ENCODE peak calls at places on chromosomes 2 and 18, in four cellular contexts. One of them, this sample, is unnamed.

GRCh38 chr2:54956392-54956722 is 93.9 kb downstream of the RTN4 start:
- DNase-seq in C1 segment of cervical spinal cord: no peak
- DNase-seq in left cardiac atrium: no peak
- DNase-seq in naive B cell: no peak
- DNase-seq in this sample: no peak

GRCh38 chr2:176830362-176830761 is 382.2 kb upstream of the HNRNPA3 start:
- DNase-seq in C1 segment of cervical spinal cord: no peak
- DNase-seq in naive B cell: no peak
- DNase-seq in left cardiac atrium: no peak
- DNase-seq in this sample: no peak

GRCh38 chr2:128663371-128664050 is 344.8 kb upstream of the HS6ST1 start:
- DNase-seq in left cardiac atrium: no peak
- DNase-seq in C1 segment of cervical spinal cord: no peak
- DNase-seq in naive B cell: no peak
- DNase-seq in this sample: no peak

GRCh38 chr2:121682396-121683298 is 33.4 kb upstream of the CLASP1 start:
- DNase-seq in C1 segment of cervical spinal cord: no peak
- DNase-seq in naive B cell: no peak
- DNase-seq in left cardiac atrium: no peak
- DNase-seq in this sample: no peak

GRCh38 chr2:20137131-20137571 is 85.7 kb upstream of the LAPTM4A start:
- DNase-seq in naive B cell: no peak
- DNase-seq in C1 segment of cervical spinal cord: no peak
- DNase-seq in left cardiac atrium: no peak
- DNase-seq in this sample: no peak

GRCh38 chr18:37207343-37207742 is 358.3 kb downstream of the CELF4 start:
- DNase-seq in C1 segment of cervical spinal cord: no peak
- DNase-seq in left cardiac atrium: no peak
- DNase-seq in naive B cell: no peak
- DNase-seq in this sample: no peak

GRCh38 chr2:168172071-168172470 is 75.3 kb downstream of the STK39 start:
- DNase-seq in C1 segment of cervical spinal cord: no peak
- DNase-seq in naive B cell: no peak
- DNase-seq in left cardiac atrium: no peak
- DNase-seq in this sample: no peak

GRCh38 chr2:186017278-186017677 is 278.7 kb downstream of the FSIP2 start:
- DNase-seq in left cardiac atrium: no peak
- DNase-seq in C1 segment of cervical spinal cord: no peak
- DNase-seq in naive B cell: no peak
- DNase-seq in this sample: no peak

GRCh38 chr2:170354855-170355649 is 177.1 kb downstream of the MYO3B start:
- DNase-seq in left cardiac atrium: no peak
- DNase-seq in naive B cell: no peak
- DNase-seq in C1 segment of cervical spinal cord: no peak
- DNase-seq in this sample: no peak

GRCh38 chr2:182240862-182241371 is 185.9 kb downstream of the PDE1A start:
- DNase-seq in C1 segment of cervical spinal cord: no peak
- DNase-seq in left cardiac atrium: peak
- DNase-seq in naive B cell: no peak
- DNase-seq in this sample: peak

GRCh38 chr2:71859211-71859847 is 288.3 kb downstream of the CYP26B1 start:
- DNase-seq in left cardiac atrium: no peak
- DNase-seq in C1 segment of cervical spinal cord: no peak
- DNase-seq in naive B cell: no peak
- DNase-seq in this sample: no peak

GRCh38 chr2:181354626-181355025 is 102.6 kb upstream of the ITGA4 start:
- DNase-seq in naive B cell: no peak
- DNase-seq in left cardiac atrium: no peak
- DNase-seq in C1 segment of cervical spinal cord: no peak
- DNase-seq in this sample: no peak

GRCh38 chr2:3759331-3759730 is 56.0 kb downstream of the DCDC2C start:
- DNase-seq in left cardiac atrium: no peak
- DNase-seq in naive B cell: no peak
- DNase-seq in C1 segment of cervical spinal cord: no peak
- DNase-seq in this sample: no peak

GRCh38 chr2:192140236-192140839 is 54.4 kb downstream of the TMEFF2 start:
- DNase-seq in naive B cell: no peak
- DNase-seq in C1 segment of cervical spinal cord: no peak
- DNase-seq in left cardiac atrium: no peak
- DNase-seq in this sample: no peak

GRCh38 chr2:51068237-51068636 is 36.3 kb upstream of the NRXN1 start:
- DNase-seq in left cardiac atrium: no peak
- DNase-seq in naive B cell: no peak
- DNase-seq in C1 segment of cervical spinal cord: no peak
- DNase-seq in this sample: no peak

GRCh38 chr2:172334988-172335387 is 92.4 kb upstream of the ITGA6 start:
- DNase-seq in naive B cell: no peak
- DNase-seq in C1 segment of cervical spinal cord: no peak
- DNase-seq in left cardiac atrium: no peak
- DNase-seq in this sample: no peak

GRCh38 chr2:57146951-57147350 is 899.7 kb upstream of the VRK2 start:
- DNase-seq in C1 segment of cervical spinal cord: no peak
- DNase-seq in naive B cell: no peak
- DNase-seq in left cardiac atrium: no peak
- DNase-seq in this sample: no peak

GRCh38 chr2:98805412-98806265 is 74.7 kb upstream of the MGAT4A start:
- DNase-seq in naive B cell: no peak
- DNase-seq in left cardiac atrium: no peak
- DNase-seq in C1 segment of cervical spinal cord: no peak
- DNase-seq in this sample: peak

GRCh38 chr2:199624958-199625357 is 167.2 kb upstream of the SATB2 start:
- DNase-seq in left cardiac atrium: no peak
- DNase-seq in C1 segment of cervical spinal cord: no peak
- DNase-seq in naive B cell: no peak
- DNase-seq in this sample: no peak

GRCh38 chr2:30366199-30366691 is 80.8 kb upstream of the LCLAT1 start:
- DNase-seq in C1 segment of cervical spinal cord: no peak
- DNase-seq in left cardiac atrium: no peak
- DNase-seq in naive B cell: no peak
- DNase-seq in this sample: no peak

GRCh38 chr2:88903744-88904353 is 212.4 kb downstream of the RPIA start:
- DNase-seq in left cardiac atrium: no peak
- DNase-seq in naive B cell: peak
- DNase-seq in C1 segment of cervical spinal cord: no peak
- DNase-seq in this sample: peak

GRCh38 chr2:219175928-219176817 is 552 bp downstream of the CNPPD1 start:
- DNase-seq in left cardiac atrium: peak
- DNase-seq in C1 segment of cervical spinal cord: no peak
- DNase-seq in naive B cell: peak
- DNase-seq in this sample: peak

GRCh38 chr2:85661139-85661858 is 6.7 kb downstream of the SFTPB start:
- DNase-seq in C1 segment of cervical spinal cord: no peak
- DNase-seq in left cardiac atrium: peak
- DNase-seq in naive B cell: no peak
- DNase-seq in this sample: no peak

GRCh38 chr2:15834381-15835031 is 105.8 kb upstream of the MYCN start:
- DNase-seq in left cardiac atrium: no peak
- DNase-seq in naive B cell: no peak
- DNase-seq in C1 segment of cervical spinal cord: no peak
- DNase-seq in this sample: no peak

GRCh38 chr2:150468350-150468960 is 19.0 kb downstream of the RND3 start:
- DNase-seq in naive B cell: no peak
- DNase-seq in C1 segment of cervical spinal cord: no peak
- DNase-seq in left cardiac atrium: no peak
- DNase-seq in this sample: no peak

GRCh38 chr2:81984969-81985637 is 1680.6 kb upstream of the LRRTM1 start:
- DNase-seq in naive B cell: no peak
- DNase-seq in C1 segment of cervical spinal cord: no peak
- DNase-seq in left cardiac atrium: no peak
- DNase-seq in this sample: no peak

GRCh38 chr2:234873828-234874173 is 78.0 kb upstream of the SH3BP4 start:
- DNase-seq in left cardiac atrium: peak
- DNase-seq in C1 segment of cervical spinal cord: no peak
- DNase-seq in naive B cell: no peak
- DNase-seq in this sample: peak

GRCh38 chr2:207049122-207049521 is 109.8 kb downstream of the CPO start:
- DNase-seq in left cardiac atrium: no peak
- DNase-seq in C1 segment of cervical spinal cord: no peak
- DNase-seq in naive B cell: no peak
- DNase-seq in this sample: no peak

GRCh38 chr2:128310094-128310716 is 8.5 kb downstream of the HS6ST1 start:
- DNase-seq in naive B cell: no peak
- DNase-seq in C1 segment of cervical spinal cord: no peak
- DNase-seq in left cardiac atrium: no peak
- DNase-seq in this sample: peak

GRCh38 chr2:102294802-102295489 is 16.4 kb upstream of the IL1RL1 start:
- DNase-seq in left cardiac atrium: no peak
- DNase-seq in naive B cell: no peak
- DNase-seq in C1 segment of cervical spinal cord: no peak
- DNase-seq in this sample: no peak

GRCh38 chr2:109117780-109118179 is 11.2 kb upstream of the SH3RF3 start:
- DNase-seq in naive B cell: no peak
- DNase-seq in C1 segment of cervical spinal cord: no peak
- DNase-seq in left cardiac atrium: no peak
- DNase-seq in this sample: no peak

GRCh38 chr2:108787209-108787558 is 613 bp downstream of the CCDC138 start:
- DNase-seq in C1 segment of cervical spinal cord: no peak
- DNase-seq in left cardiac atrium: no peak
- DNase-seq in naive B cell: no peak
- DNase-seq in this sample: no peak

GRCh38 chr2:239832995-239833727 is 192.0 kb downstream of the NDUFA10 start:
- DNase-seq in naive B cell: no peak
- DNase-seq in left cardiac atrium: no peak
- DNase-seq in C1 segment of cervical spinal cord: no peak
- DNase-seq in this sample: no peak

GRCh38 chr2:223930002-223930976 is 14.8 kb downstream of the WDFY1 start:
- DNase-seq in C1 segment of cervical spinal cord: no peak
- DNase-seq in naive B cell: no peak
- DNase-seq in left cardiac atrium: peak
- DNase-seq in this sample: peak

GRCh38 chr2:55364189-55365055 is 55.2 kb downstream of the CCDC88A start:
- DNase-seq in C1 segment of cervical spinal cord: no peak
- DNase-seq in left cardiac atrium: peak
- DNase-seq in naive B cell: no peak
- DNase-seq in this sample: peak

GRCh38 chr18:62999392-62999791 is 284.1 kb downstream of the PHLPP1 start:
- DNase-seq in naive B cell: no peak
- DNase-seq in left cardiac atrium: peak
- DNase-seq in C1 segment of cervical spinal cord: no peak
- DNase-seq in this sample: peak

GRCh38 chr2:226187601-226188000 is 612.0 kb downstream of the IRS1 start:
- DNase-seq in C1 segment of cervical spinal cord: no peak
- DNase-seq in naive B cell: no peak
- DNase-seq in left cardiac atrium: no peak
- DNase-seq in this sample: no peak

GRCh38 chr18:44803019-44803650 is 122.4 kb downstream of the SETBP1 start:
- DNase-seq in C1 segment of cervical spinal cord: no peak
- DNase-seq in left cardiac atrium: no peak
- DNase-seq in naive B cell: no peak
- DNase-seq in this sample: no peak

This sample was measured in adrenal gland.